ENCODE peak calls at places on chromosomes 16 and 17, in six cellular contexts. D is left ventricle myocardium inferior, C is IMR-90, H is iPS DF 6.9, V is SK-N-SH, P is neuronal stem cell. M is an unnamed sample. For H3K4me1, the result is how much of the 10 kb centered on the place peaks cover.

GRCh38 chr16:46573008-46573833 is 48.0 kb downstream of the SHCBP1 start:
- DNase-seq in D (no peak), C (peak), H (no peak), V (no peak), P (no peak), M (no peak)

GRCh38 chr16:66298571-66299120 is 67.8 kb upstream of the CDH5 start:
- DNase-seq in D (no peak), C (no peak), H (no peak), V (no peak), P (no peak), M (no peak)

GRCh38 chr16:85289760-85290625 is 177.7 kb upstream of the CIBAR2 start:
- DNase-seq in D (no peak), C (no peak), H (no peak), V (no peak), P (no peak), M (no peak)

GRCh38 chr16:11410382-11411058 is 65.3 kb downstream of the RMI2 start:
- DNase-seq in D (no peak), C (no peak), H (no peak), V (no peak), P (no peak), M (no peak)

GRCh38 chr16:69626256-69626655 is 60.5 kb downstream of the NFAT5 start:
- DNase-seq in D (no peak), C (peak), H (no peak), V (no peak), P (no peak), M (no peak)

GRCh38 chr16:83116274-83116892 is 489.6 kb downstream of the CDH13 start:
- DNase-seq in D (no peak), C (no peak), H (no peak), V (no peak), P (no peak), M (no peak)

GRCh38 chr16:87844374-87844733 is 25.0 kb downstream of the SLC7A5 start:
- DNase-seq in D (peak), C (peak), H (no peak), V (no peak), P (no peak), M (no peak)

GRCh38 chr17:1965556-1966273 is 59.4 kb downstream of the RTN4RL1 start:
- DNase-seq in D (no peak), C (no peak), H (no peak), V (no peak), P (no peak), M (no peak)

GRCh38 chr17:44912763-44913544 is 2.3 kb downstream of the GFAP start:
- DNase-seq in D (no peak), C (no peak), H (no peak), V (peak), P (no peak), M (no peak)

GRCh38 chr17:28145348-28145747 is 102.9 kb downstream of the NLK start:
- DNase-seq in D (no peak), C (peak), H (no peak), V (no peak), P (no peak), M (no peak)

GRCh38 chr17:79923974-79924638 is 84.9 kb upstream of the CBX4 start:
- DNase-seq in D (no peak), C (peak), H (peak), V (peak), P (peak), M (no peak)

GRCh38 chr16:85357323-85357722 is 245.1 kb upstream of the CIBAR2 start:
- DNase-seq in D (no peak), C (no peak), H (no peak), V (no peak), P (no peak), M (no peak)

GRCh38 chr17:18033442-18034099 is 5.4 kb downstream of the ATPAF2 start:
- DNase-seq in D (no peak), C (peak), H (peak), V (peak), P (peak), M (peak)

GRCh38 chr17:4412933-4413831 is 20.6 kb upstream of the SPNS3 start:
- DNase-seq in D (peak), C (peak), H (peak), V (peak), P (peak), M (peak)

GRCh38 chr17:28725660-28726395 is at the start of gene TLCD1:
- DNase-seq in D (peak), C (peak), H (no peak), V (peak), P (peak), M (peak)

GRCh38 chr16:19785512-19786130 is 67.5 kb downstream of the IQCK start:
- DNase-seq in D (no peak), C (no peak), H (no peak), V (no peak), P (no peak), M (no peak)

GRCh38 chr17:32529604-32530003 is 42.8 kb downstream of the CDK5R1 start:
- DNase-seq in D (no peak), C (no peak), H (no peak), V (no peak), P (no peak), M (no peak)

GRCh38 chr16:12303649-12304048 is 327.1 kb downstream of the SNX29 start:
- DNase-seq in D (no peak), C (peak), H (no peak), V (no peak), P (no peak), M (no peak)

GRCh38 chr16:50613281-50613991 is 65.2 kb downstream of the NKD1 start:
- DNase-seq in D (no peak), C (no peak), H (no peak), V (no peak), P (no peak), M (peak)

GRCh38 chr16:2511128-2511785 is 2.5 kb upstream of the ATP6V0C start:
- DNase-seq in D (peak), C (peak), H (no peak), V (no peak), P (no peak), M (peak)

GRCh38 chr17:41645371-41646063 is 21.1 kb upstream of the KRT17 start:
- DNase-seq in D (no peak), C (peak), H (no peak), V (no peak), P (no peak), M (no peak)

GRCh38 chr17:77958716-77959215 is 263 bp downstream of the TNRC6C start:
- DNase-seq in D (no peak), C (no peak), H (no peak), V (no peak), P (no peak), M (no peak)

GRCh38 chr16:54651851-54652770 is 278.6 kb upstream of the IRX5 start:
- DNase-seq in D (no peak), C (no peak), H (no peak), V (no peak), P (no peak), M (no peak)

GRCh38 chr17:49104511-49105074 is 28.0 kb upstream of the B4GALNT2 start:
- DNase-seq in D (no peak), C (peak), H (no peak), V (no peak), P (no peak), M (no peak)
- H3K4me1 ChIP-seq in D (under half), C (under half), H (under half), V (under half), P (under half), M (under half)

GRCh38 chr17:49633250-49633649 is 44.6 kb downstream of the SPOP start:
- DNase-seq in D (no peak), C (no peak), H (no peak), V (no peak), P (no peak), M (no peak)
- H3K4me1 ChIP-seq in D (half or more), C (under half), H (under half), V (under half), P (under half), M (half or more)

DNA sequence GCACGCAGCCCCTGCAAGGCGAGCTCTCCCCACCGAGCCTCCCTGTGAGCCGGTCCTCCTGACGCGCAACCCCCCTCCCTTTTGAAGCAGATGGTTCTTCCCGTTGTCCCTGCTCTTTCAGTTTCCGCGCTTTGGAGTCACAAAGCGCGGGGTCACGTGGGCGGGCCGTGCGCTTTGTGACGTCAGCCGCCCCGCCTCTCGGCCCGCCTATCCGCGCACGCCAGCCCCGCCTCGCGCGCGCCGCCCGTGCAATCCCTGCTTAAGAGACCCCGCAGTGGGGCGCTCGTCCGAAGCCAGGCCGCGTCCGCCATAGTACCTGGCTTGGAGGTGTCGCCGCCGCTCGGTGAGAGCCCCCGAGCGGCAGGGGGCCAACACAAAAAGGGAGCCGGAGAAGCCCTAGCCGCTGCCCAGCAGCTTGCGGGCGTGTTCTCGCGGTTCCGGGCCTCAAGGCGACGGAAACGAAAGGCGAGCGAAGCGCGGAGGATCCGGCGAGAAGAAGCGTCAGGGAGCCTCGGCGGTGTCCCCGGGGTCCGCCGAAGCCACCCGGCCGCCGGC is at the start of gene RBBP6:
- DNase-seq in D (peak), C (peak), H (peak), V (peak), P (peak), M (peak)
- H3K4me1 ChIP-seq in D (half or more), C (under half), H (under half), V (under half), P (under half), M (under half)

GRCh38 chr17:50148226-50149098 is 2.0 kb downstream of the PPP1R9B start:
- DNase-seq in D (peak), C (peak), H (no peak), V (peak), P (no peak), M (peak)

GRCh38 chr17:50149099-50149424 is 1.4 kb downstream of the PPP1R9B start:
- DNase-seq in D (no peak), C (no peak), H (no peak), V (no peak), P (no peak), M (no peak)

GRCh38 chr17:50150354-50151040 is at the start of gene PPP1R9B:
- DNase-seq in D (no peak), C (no peak), H (no peak), V (peak), P (no peak), M (peak)

GRCh38 chr17:50151041-50151936 is 812 bp upstream of the PPP1R9B start:
- DNase-seq in D (peak), C (peak), H (no peak), V (peak), P (peak), M (peak)

DNA sequence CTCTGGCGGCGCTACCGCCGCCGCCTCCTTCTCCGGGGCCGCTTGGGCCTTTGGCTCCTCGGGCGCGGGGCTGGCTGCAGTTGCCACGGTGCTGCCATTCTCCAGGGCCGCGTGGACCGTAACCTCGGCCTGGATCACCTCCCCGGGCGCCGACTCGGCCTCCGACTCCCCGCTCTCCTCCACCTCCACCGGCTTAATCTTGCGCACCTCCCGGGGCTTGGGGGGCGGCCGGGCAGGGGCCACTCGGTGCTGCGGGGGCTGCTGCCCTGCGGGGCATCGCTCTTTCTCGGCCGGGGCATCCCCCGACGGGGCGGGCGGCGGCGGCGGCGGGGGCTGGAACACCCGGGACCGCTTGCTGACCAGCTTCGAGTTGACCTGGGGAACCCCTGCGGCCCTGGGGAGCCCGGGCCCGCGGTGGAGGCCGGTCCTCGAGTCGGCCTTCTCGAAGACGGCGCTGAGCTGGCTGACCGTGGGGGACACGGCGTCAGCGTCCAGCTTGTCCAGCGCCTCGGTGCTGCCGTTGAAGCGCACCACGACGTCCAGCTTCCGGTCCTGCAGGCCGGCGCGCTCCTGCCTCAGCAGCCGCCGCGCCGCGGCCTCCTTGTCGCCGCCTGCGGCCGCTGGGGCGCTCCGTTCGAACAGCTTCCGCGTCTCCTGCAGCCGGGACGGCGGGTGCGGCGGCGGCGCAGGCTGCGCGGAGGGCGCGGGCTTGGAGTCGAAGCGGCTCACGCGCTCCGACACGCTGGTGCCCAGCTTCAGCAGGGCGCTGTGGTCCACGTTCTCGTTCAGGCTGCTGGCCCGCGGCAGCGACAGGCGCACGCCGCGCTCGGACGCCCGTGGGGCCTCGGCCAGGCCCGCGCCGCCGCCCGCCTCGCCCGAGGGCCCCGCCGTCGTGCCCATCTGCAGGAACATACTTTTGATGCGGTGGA is 788 bp downstream of the PPP1R9B start:
- DNase-seq in D (peak), C (peak), H (no peak), V (peak), P (no peak), M (no peak)
- H3K4me1 ChIP-seq in D (half or more), C (under half), H (under half), V (half or more), P (under half), M (half or more)

DNA sequence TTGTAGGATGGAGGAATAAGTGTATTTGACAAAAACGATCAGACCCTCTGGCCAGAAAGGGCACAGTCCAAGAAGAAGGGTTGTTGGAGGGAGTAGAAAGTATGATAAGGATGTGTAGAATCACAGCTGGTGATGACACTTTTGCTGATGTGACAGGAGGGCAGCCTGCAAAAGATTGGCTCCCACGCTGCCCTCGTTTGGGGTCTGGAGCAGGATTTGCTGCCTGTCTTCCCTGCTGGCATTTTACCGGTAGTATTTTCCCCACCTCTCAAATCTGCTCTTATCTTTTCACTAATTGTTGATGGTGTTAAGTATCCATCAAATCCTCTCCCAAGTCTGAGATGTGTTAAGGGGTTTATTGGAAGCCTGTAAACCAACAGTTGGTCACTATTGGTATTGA is 208.8 kb downstream of the CCDC182 start:
- DNase-seq in D (no peak), C (no peak), H (no peak), V (no peak), P (no peak), M (no peak)
- H3K4me1 ChIP-seq in D (half or more), C (under half), H (under half), V (half or more), P (under half), M (under half)

GRCh38 chr17:31488982-31489294 is 97.5 kb downstream of the RAB11FIP4 start:
- DNase-seq in D (no peak), C (no peak), H (no peak), V (no peak), P (no peak), M (no peak)
- H3K4me1 ChIP-seq in D (half or more), C (under half), H (under half), V (under half), P (under half), M (under half)

GRCh38 chr17:63431618-63431938 is 14.5 kb downstream of the CYB561 start:
- DNase-seq in D (no peak), C (no peak), H (no peak), V (no peak), P (no peak), M (no peak)
- H3K4me1 ChIP-seq in D (half or more), C (under half), H (under half), V (half or more), P (under half), M (under half)

M was measured in heart right ventricle.